ENCODE peak calls at places on chromosomes 2 and 18, in six cellular contexts. One of them, this sample, is unnamed.

GRCh38 chr2:119746836-119747235 is 12.9 kb upstream of the PTPN4 start:
- DNase-seq in Peyer's patch: no peak
- DNase-seq in NCI-H2029 treated with DMSO at 0.1 percent for 48 hours: no peak
- DNase-seq in WTC11: no peak
- DNase-seq in NCI-H187 treated with DMSO at 0.1 percent for 48 hours: no peak
- DNase-seq in cardiac muscle cell: peak
- DNase-seq in this sample: no peak

GRCh38 chr2:138779451-138780440 is at the start of gene NXPH2:
- DNase-seq in Peyer's patch: no peak
- DNase-seq in NCI-H2029 treated with DMSO at 0.1 percent for 48 hours: no peak
- DNase-seq in WTC11: peak
- DNase-seq in NCI-H187 treated with DMSO at 0.1 percent for 48 hours: no peak
- DNase-seq in cardiac muscle cell: peak
- DNase-seq in this sample: no peak

GRCh38 chr2:98025481-98026037 is 29.8 kb upstream of the TMEM131 start:
- DNase-seq in Peyer's patch: no peak
- DNase-seq in NCI-H2029 treated with DMSO at 0.1 percent for 48 hours: no peak
- DNase-seq in WTC11: no peak
- DNase-seq in NCI-H187 treated with DMSO at 0.1 percent for 48 hours: no peak
- DNase-seq in cardiac muscle cell: no peak
- DNase-seq in this sample: no peak

GRCh38 chr2:176082885-176083731 is 654 bp downstream of the EVX2 start:
- DNase-seq in Peyer's patch: no peak
- DNase-seq in NCI-H2029 treated with DMSO at 0.1 percent for 48 hours: no peak
- DNase-seq in WTC11: peak
- DNase-seq in NCI-H187 treated with DMSO at 0.1 percent for 48 hours: no peak
- DNase-seq in cardiac muscle cell: no peak
- DNase-seq in this sample: peak

GRCh38 chr2:25417715-25418369 is 76.1 kb upstream of the DNMT3A start:
- DNase-seq in Peyer's patch: no peak
- DNase-seq in NCI-H2029 treated with DMSO at 0.1 percent for 48 hours: no peak
- DNase-seq in WTC11: no peak
- DNase-seq in NCI-H187 treated with DMSO at 0.1 percent for 48 hours: no peak
- DNase-seq in cardiac muscle cell: no peak
- DNase-seq in this sample: no peak

GRCh38 chr18:44537521-44537920 is 143.2 kb upstream of the SETBP1 start:
- DNase-seq in Peyer's patch: no peak
- DNase-seq in NCI-H2029 treated with DMSO at 0.1 percent for 48 hours: no peak
- DNase-seq in WTC11: no peak
- DNase-seq in NCI-H187 treated with DMSO at 0.1 percent for 48 hours: no peak
- DNase-seq in cardiac muscle cell: peak
- DNase-seq in this sample: no peak

GRCh38 chr2:189641565-189641964 is 19.7 kb upstream of the ASNSD1 start:
- DNase-seq in Peyer's patch: no peak
- DNase-seq in NCI-H2029 treated with DMSO at 0.1 percent for 48 hours: no peak
- DNase-seq in WTC11: no peak
- DNase-seq in NCI-H187 treated with DMSO at 0.1 percent for 48 hours: no peak
- DNase-seq in cardiac muscle cell: peak
- DNase-seq in this sample: no peak

GRCh38 chr2:29165362-29166236 is 50.4 kb downstream of the CLIP4 start:
- DNase-seq in Peyer's patch: no peak
- DNase-seq in NCI-H2029 treated with DMSO at 0.1 percent for 48 hours: no peak
- DNase-seq in WTC11: no peak
- DNase-seq in NCI-H187 treated with DMSO at 0.1 percent for 48 hours: no peak
- DNase-seq in cardiac muscle cell: peak
- DNase-seq in this sample: no peak

GRCh38 chr2:234258562-234259141 is 208.2 kb downstream of the SPP2 start:
- DNase-seq in Peyer's patch: no peak
- DNase-seq in NCI-H2029 treated with DMSO at 0.1 percent for 48 hours: no peak
- DNase-seq in WTC11: no peak
- DNase-seq in NCI-H187 treated with DMSO at 0.1 percent for 48 hours: no peak
- DNase-seq in cardiac muscle cell: no peak
- DNase-seq in this sample: no peak

GRCh38 chr18:1906421-1906820 is 664.9 kb downstream of the METTL4 start:
- DNase-seq in Peyer's patch: no peak
- DNase-seq in NCI-H2029 treated with DMSO at 0.1 percent for 48 hours: no peak
- DNase-seq in WTC11: no peak
- DNase-seq in NCI-H187 treated with DMSO at 0.1 percent for 48 hours: no peak
- DNase-seq in cardiac muscle cell: no peak
- DNase-seq in this sample: no peak

GRCh38 chr2:83196225-83196624 is 1262.9 kb downstream of the SUCLG1 start:
- DNase-seq in Peyer's patch: no peak
- DNase-seq in NCI-H2029 treated with DMSO at 0.1 percent for 48 hours: peak
- DNase-seq in WTC11: no peak
- DNase-seq in NCI-H187 treated with DMSO at 0.1 percent for 48 hours: no peak
- DNase-seq in cardiac muscle cell: peak
- DNase-seq in this sample: no peak

GRCh38 chr2:69514406-69514805 is 77.2 kb upstream of the NFU1 start:
- DNase-seq in Peyer's patch: no peak
- DNase-seq in NCI-H2029 treated with DMSO at 0.1 percent for 48 hours: no peak
- DNase-seq in WTC11: peak
- DNase-seq in NCI-H187 treated with DMSO at 0.1 percent for 48 hours: no peak
- DNase-seq in cardiac muscle cell: peak
- DNase-seq in this sample: no peak

GRCh38 chr18:44497294-44497693 is 183.4 kb upstream of the SETBP1 start:
- DNase-seq in Peyer's patch: no peak
- DNase-seq in NCI-H2029 treated with DMSO at 0.1 percent for 48 hours: no peak
- DNase-seq in WTC11: no peak
- DNase-seq in NCI-H187 treated with DMSO at 0.1 percent for 48 hours: no peak
- DNase-seq in cardiac muscle cell: no peak
- DNase-seq in this sample: no peak

GRCh38 chr18:54931152-54931551 is 28.1 kb downstream of the CCDC68 start:
- DNase-seq in Peyer's patch: no peak
- DNase-seq in NCI-H2029 treated with DMSO at 0.1 percent for 48 hours: no peak
- DNase-seq in WTC11: no peak
- DNase-seq in NCI-H187 treated with DMSO at 0.1 percent for 48 hours: no peak
- DNase-seq in cardiac muscle cell: no peak
- DNase-seq in this sample: no peak

GRCh38 chr18:34956663-34957062 is 84.5 kb upstream of the MAPRE2 start:
- DNase-seq in Peyer's patch: no peak
- DNase-seq in NCI-H2029 treated with DMSO at 0.1 percent for 48 hours: no peak
- DNase-seq in WTC11: no peak
- DNase-seq in NCI-H187 treated with DMSO at 0.1 percent for 48 hours: no peak
- DNase-seq in cardiac muscle cell: no peak
- DNase-seq in this sample: no peak

GRCh38 chr2:20609349-20609994 is 41.4 kb downstream of the HS1BP3 start:
- DNase-seq in Peyer's patch: peak
- DNase-seq in NCI-H2029 treated with DMSO at 0.1 percent for 48 hours: peak
- DNase-seq in WTC11: no peak
- DNase-seq in NCI-H187 treated with DMSO at 0.1 percent for 48 hours: no peak
- DNase-seq in cardiac muscle cell: peak
- DNase-seq in this sample: no peak

This sample was measured in colonic mucosa.